ENCODE peak calls at places on chromosomes 16 and 17, in seven cellular contexts. One of them, this sample, is unnamed. For H3K27me3 and H3K4me1, the result is how much of the 10 kb centered on the place peaks cover.

GRCh38 chr16:1363501-1364041 is 11.8 kb downstream of the GNPTG start:
- DNase-seq in adrenal gland: peak
- DNase-seq in endothelial cell of umbilical vein: peak
- DNase-seq in Peyer's patch: peak
- DNase-seq in ovary: no peak
- DNase-seq in tibial nerve: no peak
- DNase-seq in gastrocnemius medialis: peak
- DNase-seq in this sample: peak

GRCh38 chr16:52549011-52549692 is 2.2 kb upstream of the TOX3 start:
- DNase-seq in adrenal gland: no peak
- DNase-seq in endothelial cell of umbilical vein: no peak
- DNase-seq in Peyer's patch: no peak
- DNase-seq in ovary: no peak
- DNase-seq in tibial nerve: no peak
- DNase-seq in gastrocnemius medialis: no peak
- DNase-seq in this sample: no peak

GRCh38 chr17:57838857-57839570 is 10.8 kb downstream of the MRPS23 start:
- DNase-seq in adrenal gland: no peak
- DNase-seq in endothelial cell of umbilical vein: no peak
- DNase-seq in Peyer's patch: no peak
- DNase-seq in ovary: no peak
- DNase-seq in tibial nerve: no peak
- DNase-seq in gastrocnemius medialis: no peak
- DNase-seq in this sample: peak

GRCh38 chr16:79932564-79932963 is 332.0 kb upstream of the MAF start:
- DNase-seq in adrenal gland: no peak
- DNase-seq in endothelial cell of umbilical vein: no peak
- DNase-seq in Peyer's patch: no peak
- DNase-seq in ovary: no peak
- DNase-seq in tibial nerve: no peak
- DNase-seq in gastrocnemius medialis: no peak
- DNase-seq in this sample: no peak

GRCh38 chr17:71519285-71519684 is 601.5 kb upstream of the SOX9 start:
- DNase-seq in adrenal gland: no peak
- DNase-seq in endothelial cell of umbilical vein: no peak
- DNase-seq in Peyer's patch: no peak
- DNase-seq in ovary: no peak
- DNase-seq in tibial nerve: no peak
- DNase-seq in gastrocnemius medialis: no peak
- DNase-seq in this sample: no peak

GRCh38 chr17:77924757-77925336 is 33.7 kb upstream of the TNRC6C start:
- DNase-seq in adrenal gland: peak
- DNase-seq in endothelial cell of umbilical vein: no peak
- DNase-seq in Peyer's patch: no peak
- DNase-seq in ovary: no peak
- DNase-seq in tibial nerve: peak
- DNase-seq in gastrocnemius medialis: no peak
- DNase-seq in this sample: no peak

GRCh38 chr16:8370374-8371015 is 219.8 kb downstream of the TMEM114 start:
- DNase-seq in adrenal gland: peak
- DNase-seq in endothelial cell of umbilical vein: no peak
- DNase-seq in Peyer's patch: no peak
- DNase-seq in ovary: no peak
- DNase-seq in tibial nerve: no peak
- DNase-seq in gastrocnemius medialis: no peak
- DNase-seq in this sample: no peak

GRCh38 chr16:51306116-51306515 is 155.0 kb upstream of the SALL1 start:
- DNase-seq in adrenal gland: no peak
- DNase-seq in endothelial cell of umbilical vein: no peak
- DNase-seq in Peyer's patch: no peak
- DNase-seq in ovary: no peak
- DNase-seq in tibial nerve: no peak
- DNase-seq in gastrocnemius medialis: no peak
- DNase-seq in this sample: no peak

GRCh38 chr17:60352071-60352470 is 39.9 kb downstream of the USP32 start:
- DNase-seq in adrenal gland: no peak
- DNase-seq in endothelial cell of umbilical vein: no peak
- DNase-seq in Peyer's patch: no peak
- DNase-seq in ovary: no peak
- DNase-seq in tibial nerve: no peak
- DNase-seq in gastrocnemius medialis: no peak
- DNase-seq in this sample: no peak

GRCh38 chr16:88667496-88667895 is 4.6 kb upstream of the MVD start:
- DNase-seq in adrenal gland: no peak
- DNase-seq in endothelial cell of umbilical vein: no peak
- DNase-seq in Peyer's patch: no peak
- DNase-seq in ovary: no peak
- DNase-seq in tibial nerve: no peak
- DNase-seq in gastrocnemius medialis: no peak
- DNase-seq in this sample: no peak

GRCh38 chr17:10668771-10669170 is 11.7 kb upstream of the MYH3 start:
- DNase-seq in adrenal gland: no peak
- DNase-seq in endothelial cell of umbilical vein: peak
- DNase-seq in Peyer's patch: no peak
- DNase-seq in ovary: no peak
- DNase-seq in tibial nerve: no peak
- DNase-seq in gastrocnemius medialis: no peak
- DNase-seq in this sample: no peak

GRCh38 chr16:88619859-88620655 is 18.3 kb upstream of the IL17C start:
- DNase-seq in adrenal gland: no peak
- DNase-seq in endothelial cell of umbilical vein: no peak
- DNase-seq in Peyer's patch: peak
- DNase-seq in ovary: no peak
- DNase-seq in tibial nerve: no peak
- DNase-seq in gastrocnemius medialis: no peak
- DNase-seq in this sample: no peak

GRCh38 chr16:71854369-71854948 is 8.7 kb downstream of the ATXN1L start:
- DNase-seq in adrenal gland: no peak
- DNase-seq in endothelial cell of umbilical vein: no peak
- DNase-seq in Peyer's patch: no peak
- DNase-seq in ovary: no peak
- DNase-seq in tibial nerve: no peak
- DNase-seq in gastrocnemius medialis: no peak
- DNase-seq in this sample: no peak

GRCh38 chr16:88977028-88977844 is at the start of gene CBFA2T3:
- DNase-seq in adrenal gland: peak
- DNase-seq in endothelial cell of umbilical vein: peak
- DNase-seq in Peyer's patch: peak
- DNase-seq in ovary: peak
- DNase-seq in tibial nerve: peak
- DNase-seq in gastrocnemius medialis: peak
- DNase-seq in this sample: no peak

GRCh38 chr17:64984776-64985521 is 65.7 kb upstream of the LRRC37A3 start:
- DNase-seq in adrenal gland: peak
- DNase-seq in endothelial cell of umbilical vein: peak
- DNase-seq in Peyer's patch: peak
- DNase-seq in ovary: no peak
- DNase-seq in tibial nerve: no peak
- DNase-seq in gastrocnemius medialis: no peak
- DNase-seq in this sample: peak

GRCh38 chr17:79905832-79906231 is 66.6 kb upstream of the CBX4 start:
- DNase-seq in adrenal gland: no peak
- DNase-seq in endothelial cell of umbilical vein: no peak
- DNase-seq in Peyer's patch: no peak
- DNase-seq in ovary: no peak
- DNase-seq in tibial nerve: no peak
- DNase-seq in gastrocnemius medialis: no peak
- DNase-seq in this sample: no peak

GRCh38 chr16:79170565-79171242 is 429.8 kb downstream of the MAF start:
- DNase-seq in adrenal gland: peak
- DNase-seq in endothelial cell of umbilical vein: no peak
- DNase-seq in Peyer's patch: no peak
- DNase-seq in ovary: no peak
- DNase-seq in tibial nerve: no peak
- DNase-seq in gastrocnemius medialis: peak
- DNase-seq in this sample: no peak

GRCh38 chr17:43587647-43588046 is 41.5 kb upstream of the ETV4 start:
- DNase-seq in adrenal gland: no peak
- DNase-seq in endothelial cell of umbilical vein: no peak
- DNase-seq in Peyer's patch: no peak
- DNase-seq in ovary: no peak
- DNase-seq in tibial nerve: no peak
- DNase-seq in gastrocnemius medialis: no peak
- DNase-seq in this sample: no peak

GRCh38 chr17:42538482-42538881 is 2.4 kb downstream of the NAGLU start:
- DNase-seq in adrenal gland: no peak
- DNase-seq in endothelial cell of umbilical vein: no peak
- DNase-seq in Peyer's patch: no peak
- DNase-seq in ovary: no peak
- DNase-seq in tibial nerve: no peak
- DNase-seq in gastrocnemius medialis: no peak
- DNase-seq in this sample: no peak

GRCh38 chr17:73610331-73610911 is 33.8 kb downstream of the SDK2 start:
- DNase-seq in adrenal gland: no peak
- DNase-seq in endothelial cell of umbilical vein: no peak
- DNase-seq in Peyer's patch: no peak
- DNase-seq in ovary: no peak
- DNase-seq in tibial nerve: no peak
- DNase-seq in gastrocnemius medialis: no peak
- DNase-seq in this sample: no peak

GRCh38 chr17:73611630-73612029 is 32.6 kb downstream of the SDK2 start:
- DNase-seq in adrenal gland: no peak
- DNase-seq in endothelial cell of umbilical vein: no peak
- DNase-seq in Peyer's patch: no peak
- DNase-seq in ovary: no peak
- DNase-seq in tibial nerve: no peak
- DNase-seq in gastrocnemius medialis: no peak
- DNase-seq in this sample: no peak

GRCh38 chr17:73609688-73610210 is 34.5 kb downstream of the SDK2 start:
- DNase-seq in adrenal gland: no peak
- DNase-seq in endothelial cell of umbilical vein: no peak
- DNase-seq in Peyer's patch: no peak
- DNase-seq in ovary: no peak
- DNase-seq in tibial nerve: no peak
- DNase-seq in gastrocnemius medialis: no peak
- DNase-seq in this sample: no peak

GRCh38 chr17:73612074-73612473 is 32.2 kb downstream of the SDK2 start:
- DNase-seq in adrenal gland: no peak
- DNase-seq in endothelial cell of umbilical vein: no peak
- DNase-seq in Peyer's patch: no peak
- DNase-seq in ovary: no peak
- DNase-seq in tibial nerve: no peak
- DNase-seq in gastrocnemius medialis: no peak
- DNase-seq in this sample: no peak

GRCh38 chr17:73609078-73609477 is 35.2 kb downstream of the SDK2 start:
- DNase-seq in adrenal gland: no peak
- DNase-seq in endothelial cell of umbilical vein: no peak
- DNase-seq in Peyer's patch: no peak
- DNase-seq in ovary: no peak
- DNase-seq in tibial nerve: no peak
- DNase-seq in gastrocnemius medialis: no peak
- DNase-seq in this sample: no peak
- H3K27me3 ChIP-seq in adrenal gland: under half
- H3K27me3 ChIP-seq in endothelial cell of umbilical vein: under half
- H3K27me3 ChIP-seq in Peyer's patch: under half
- H3K27me3 ChIP-seq in ovary: under half
- H3K27me3 ChIP-seq in tibial nerve: under half
- H3K27me3 ChIP-seq in gastrocnemius medialis: under half
- H3K27me3 ChIP-seq in this sample: under half

GRCh38 chr16:11107781-11108465 is 148.1 kb downstream of the SOCS1 start:
- DNase-seq in adrenal gland: no peak
- DNase-seq in endothelial cell of umbilical vein: no peak
- DNase-seq in Peyer's patch: no peak
- DNase-seq in ovary: peak
- DNase-seq in tibial nerve: no peak
- DNase-seq in gastrocnemius medialis: no peak
- DNase-seq in this sample: no peak
- H3K4me1 ChIP-seq in adrenal gland: under half
- H3K4me1 ChIP-seq in endothelial cell of umbilical vein: under half
- H3K4me1 ChIP-seq in Peyer's patch: under half
- H3K4me1 ChIP-seq in ovary: under half
- H3K4me1 ChIP-seq in tibial nerve: under half
- H3K4me1 ChIP-seq in gastrocnemius medialis: under half
- H3K4me1 ChIP-seq in this sample: under half

GRCh38 chr17:74212913-74213791 is at the start of gene TTYH2:
- DNase-seq in adrenal gland: peak
- DNase-seq in endothelial cell of umbilical vein: peak
- DNase-seq in Peyer's patch: peak
- DNase-seq in ovary: peak
- DNase-seq in tibial nerve: peak
- DNase-seq in gastrocnemius medialis: peak
- DNase-seq in this sample: peak
- TF ChIP-seq POLR2A in adrenal gland: peak
- TF ChIP-seq POLR2A in endothelial cell of umbilical vein: no peak
- TF ChIP-seq POLR2A in Peyer's patch: no peak
- TF ChIP-seq POLR2A in ovary: no peak
- TF ChIP-seq POLR2A in tibial nerve: peak
- TF ChIP-seq POLR2A in gastrocnemius medialis: peak
- TF ChIP-seq POLR2A in this sample: peak

GRCh38 chr17:81667754-81668153 is 1.2 kb downstream of the CCDC137 start:
- DNase-seq in adrenal gland: no peak
- DNase-seq in endothelial cell of umbilical vein: no peak
- DNase-seq in Peyer's patch: no peak
- DNase-seq in ovary: no peak
- DNase-seq in tibial nerve: no peak
- DNase-seq in gastrocnemius medialis: no peak
- DNase-seq in this sample: peak

GRCh38 chr17:81672504-81672903 is 6.0 kb downstream of the CCDC137 start:
- DNase-seq in adrenal gland: no peak
- DNase-seq in endothelial cell of umbilical vein: no peak
- DNase-seq in Peyer's patch: no peak
- DNase-seq in ovary: no peak
- DNase-seq in tibial nerve: no peak
- DNase-seq in gastrocnemius medialis: no peak
- DNase-seq in this sample: no peak

GRCh38 chr17:81672954-81673353 is 6.4 kb downstream of the CCDC137 start:
- DNase-seq in adrenal gland: no peak
- DNase-seq in endothelial cell of umbilical vein: no peak
- DNase-seq in Peyer's patch: no peak
- DNase-seq in ovary: no peak
- DNase-seq in tibial nerve: no peak
- DNase-seq in gastrocnemius medialis: no peak
- DNase-seq in this sample: no peak

GRCh38 chr17:81676906-81677305 is 6.7 kb downstream of the ARL16 start:
- DNase-seq in adrenal gland: no peak
- DNase-seq in endothelial cell of umbilical vein: no peak
- DNase-seq in Peyer's patch: no peak
- DNase-seq in ovary: no peak
- DNase-seq in tibial nerve: no peak
- DNase-seq in gastrocnemius medialis: peak
- DNase-seq in this sample: no peak

DNA sequence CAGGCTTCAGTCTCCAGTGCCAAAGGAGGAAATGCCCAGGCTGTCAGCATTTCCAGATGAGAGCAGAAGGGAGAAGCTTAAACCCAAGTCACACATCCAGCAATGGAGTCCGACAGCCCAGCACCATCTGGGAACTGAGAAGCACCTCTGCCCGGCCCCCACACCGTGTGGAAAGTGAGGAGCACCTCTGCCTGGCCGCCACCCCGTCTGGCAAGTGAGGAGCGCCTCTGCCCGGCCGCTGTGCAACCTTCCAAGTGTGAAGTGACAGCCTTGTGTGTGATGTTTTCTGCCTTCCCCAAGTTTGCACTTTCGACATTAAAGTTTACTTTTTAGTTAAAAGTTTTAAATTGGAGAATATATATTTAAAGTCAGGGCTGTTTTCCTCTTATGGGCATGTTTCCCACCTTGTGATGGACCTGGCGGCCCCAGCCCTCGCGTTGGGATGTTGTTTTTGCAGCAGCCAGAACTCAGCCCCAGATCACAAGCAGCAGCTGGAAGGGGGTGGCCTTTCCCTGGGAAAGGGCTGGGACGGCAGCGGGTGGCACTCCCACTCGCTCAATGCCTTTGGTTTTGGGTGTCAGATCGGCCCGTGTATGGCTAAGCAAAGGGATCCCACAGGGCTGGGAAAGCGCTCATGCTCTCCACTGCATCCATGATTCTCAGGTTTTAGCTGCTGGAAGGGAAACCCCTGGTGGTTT is 7.2 kb downstream of the CCDC137 start:
- DNase-seq in adrenal gland: no peak
- DNase-seq in endothelial cell of umbilical vein: no peak
- DNase-seq in Peyer's patch: no peak
- DNase-seq in ovary: no peak
- DNase-seq in tibial nerve: no peak
- DNase-seq in gastrocnemius medialis: no peak
- DNase-seq in this sample: no peak
- H3K27me3 ChIP-seq in adrenal gland: under half
- H3K27me3 ChIP-seq in endothelial cell of umbilical vein: under half
- H3K27me3 ChIP-seq in Peyer's patch: under half
- H3K27me3 ChIP-seq in ovary: under half
- H3K27me3 ChIP-seq in tibial nerve: under half
- H3K27me3 ChIP-seq in gastrocnemius medialis: under half
- H3K27me3 ChIP-seq in this sample: under half